ENCODE peak calls at places on chromosomes 6 and 20, in four cellular contexts. A is KBM-7, Y is HT1080, V is Right ventricle myocardium superior. C is an unnamed sample.

GRCh38 chr6:56902551-56903464 is 52.1 kb upstream of the BEND6 start:
- DNase-seq in A (peak; percentile 57), Y (peak; percentile 43), V (no peak), C (no peak)

GRCh38 chr6:137271245-137272183 is 52.3 kb upstream of the IFNGR1 start:
- DNase-seq in A (peak; percentile 56), V (no peak), Y (peak; percentile 18), C (no peak)

GRCh38 chr6:152575621-152576150 is 61.5 kb downstream of the SYNE1 start:
- DNase-seq in Y (no peak), A (no peak), V (no peak), C (no peak)

GRCh38 chr6:148235446-148235845 is 107.2 kb upstream of the SASH1 start:
- DNase-seq in Y (peak; percentile 20), A (no peak), V (no peak), C (no peak)

GRCh38 chr6:125835221-125835744 is 44.5 kb downstream of the NCOA7 start:
- DNase-seq in Y (no peak), V (no peak), A (no peak), C (no peak)

GRCh38 chr6:11282245-11282644 is 49.8 kb upstream of the NEDD9 start:
- DNase-seq in Y (peak; percentile 7), A (peak; percentile 28), V (no peak), C (no peak)

GRCh38 chr6:16735014-16735413 is 26.2 kb downstream of the ATXN1 start:
- DNase-seq in A (no peak), Y (no peak), V (no peak), C (no peak)

GRCh38 chr6:157461000-157461915 is 80.3 kb downstream of the ZDHHC14 start:
- DNase-seq in A (peak; percentile 32), V (no peak), Y (no peak), C (peak; percentile 92)

GRCh38 chr6:139308936-139309603 is 17.3 kb upstream of the TXLNB start:
- DNase-seq in Y (peak; percentile 61), A (no peak), V (no peak), C (no peak)

GRCh38 chr20:35788796-35789195 is 17.0 kb downstream of the PHF20 start:
- DNase-seq in Y (no peak), V (no peak), A (no peak), C (no peak)

GRCh38 chr20:51220293-51220706 is 197.4 kb upstream of the KCNG1 start:
- DNase-seq in A (peak; percentile 53), Y (no peak), V (no peak), C (no peak)

GRCh38 chr20:19241440-19241839 is 29.0 kb downstream of the SLC24A3 start:
- DNase-seq in Y (peak; percentile 4), A (no peak), V (no peak), C (no peak)

GRCh38 chr6:89286516-89286915 is 28.6 kb downstream of the GABRR2 start:
- DNase-seq in A (no peak), V (no peak), Y (no peak), C (no peak)

C was measured in GM12878.